ENCODE peak calls at places on chromosomes 2 and 18, in six cellular contexts. L is cardiac muscle cell, R is psoas muscle, O is sigmoid colon, N is uterus, W is DND-41. F is an unnamed sample. For H3K4me1, the result is how much of the 10 kb centered on the place peaks cover.

GRCh38 chr2:238941262-238941792 is 93.4 kb downstream of the TWIST2 start:
- DNase-seq in L (no peak), R (no peak), O (no peak), N (no peak), W (no peak), F (no peak)

GRCh38 chr2:98334439-98335078 is 11.7 kb upstream of the CNGA3 start:
- DNase-seq in L (peak), R (no peak), O (no peak), N (no peak), W (no peak), F (no peak)

GRCh38 chr2:23430263-23430662 is 45.3 kb downstream of the KLHL29 start:
- DNase-seq in L (peak), R (no peak), O (no peak), N (no peak), W (no peak), F (no peak)

GRCh38 chr2:212546669-212547068 is 8.1 kb upstream of the ERBB4 start:
- DNase-seq in L (no peak), R (no peak), O (no peak), N (no peak), W (no peak), F (no peak)

GRCh38 chr18:39274535-39274934 is 1708.9 kb upstream of the CELF4 start:
- DNase-seq in L (peak), R (no peak), O (no peak), N (no peak), W (no peak), F (no peak)

GRCh38 chr18:57767259-57768050 is 35.7 kb downstream of the ATP8B1 start:
- DNase-seq in L (no peak), R (peak), O (no peak), N (no peak), W (no peak), F (no peak)

GRCh38 chr2:234881413-234882241 is 70.2 kb upstream of the SH3BP4 start:
- DNase-seq in L (peak), R (peak), O (peak), N (peak), W (peak), F (peak)

GRCh38 chr18:13587001-13587400 is 139.4 kb downstream of the FAM210A start:
- DNase-seq in L (no peak), R (no peak), O (no peak), N (no peak), W (no peak), F (no peak)

GRCh38 chr2:19881221-19881620 is 20.6 kb downstream of the TTC32 start:
- DNase-seq in L (no peak), R (no peak), O (no peak), N (no peak), W (no peak), F (no peak)

GRCh38 chr2:88281302-88282217 is 111.4 kb downstream of the THNSL2 start:
- DNase-seq in L (no peak), R (no peak), O (no peak), N (no peak), W (no peak), F (no peak)

GRCh38 chr2:165793161-165793778 is 777 bp downstream of the GALNT3 start:
- DNase-seq in L (no peak), R (no peak), O (no peak), N (no peak), W (no peak), F (no peak)

GRCh38 chr2:38598200-38598990 is 4.3 kb downstream of the HNRNPLL start:
- DNase-seq in L (no peak), R (no peak), O (no peak), N (no peak), W (no peak), F (no peak)

GRCh38 chr18:43622024-43622423 is 344.7 kb upstream of the SYT4 start:
- DNase-seq in L (no peak), R (no peak), O (no peak), N (no peak), W (no peak), F (no peak)

GRCh38 chr2:239724851-239725550 is 300.1 kb downstream of the NDUFA10 start:
- DNase-seq in L (no peak), R (no peak), O (peak), N (peak), W (no peak), F (no peak)

GRCh38 chr2:71045841-71046495 is 22.5 kb upstream of the NAGK start:
- DNase-seq in L (no peak), R (no peak), O (no peak), N (no peak), W (no peak), F (no peak)

GRCh38 chr18:9886005-9886348 is 204 bp downstream of the TXNDC2 start:
- DNase-seq in L (no peak), R (no peak), O (no peak), N (no peak), W (no peak), F (no peak)

GRCh38 chr2:18284331-18284730 is 276.1 kb downstream of the RDH14 start:
- DNase-seq in L (peak), R (no peak), O (no peak), N (no peak), W (no peak), F (no peak)

GRCh38 chr2:69932596-69932922 is 17.6 kb downstream of the MXD1 start:
- DNase-seq in L (no peak), R (no peak), O (no peak), N (no peak), W (no peak), F (no peak)

GRCh38 chr2:69934614-69934908 is 19.7 kb downstream of the MXD1 start:
- DNase-seq in L (no peak), R (no peak), O (no peak), N (no peak), W (no peak), F (no peak)

GRCh38 chr2:69931832-69932595 is 17.1 kb downstream of the MXD1 start:
- DNase-seq in L (no peak), R (no peak), O (no peak), N (no peak), W (no peak), F (no peak)

GRCh38 chr2:69933839-69934613 is 19.1 kb downstream of the MXD1 start:
- DNase-seq in L (peak), R (no peak), O (no peak), N (no peak), W (no peak), F (peak)

DNA sequence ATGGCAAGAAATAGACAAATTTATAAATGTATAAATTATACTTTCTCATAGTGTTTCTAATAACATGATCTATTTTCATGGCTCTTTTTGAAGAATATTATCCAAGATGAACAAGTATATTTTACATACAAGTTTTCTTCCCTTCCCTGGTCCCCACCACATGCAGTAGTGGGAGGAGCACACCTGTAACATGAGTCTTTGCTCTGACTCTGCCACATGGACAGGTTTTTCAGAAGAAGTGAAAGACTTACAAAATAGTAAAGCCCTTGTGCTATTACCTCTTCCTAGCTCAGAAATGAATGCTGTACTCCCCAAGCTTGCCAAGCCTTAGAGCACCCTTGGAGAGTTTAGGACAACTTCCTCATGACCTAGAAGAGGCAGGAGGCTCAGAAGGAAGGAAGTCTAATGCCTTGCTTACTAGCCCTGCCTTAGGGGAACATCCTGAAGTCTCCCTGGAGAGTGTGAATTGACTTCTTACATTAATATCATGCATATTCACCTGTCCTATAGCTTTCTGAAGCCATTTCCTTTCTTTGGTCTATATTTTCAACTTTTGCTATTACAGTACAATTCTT is 18.4 kb downstream of the MXD1 start:
- DNase-seq in L (no peak), R (no peak), O (no peak), N (no peak), W (no peak), F (no peak)
- H3K27ac ChIP-seq in L (no peak), R (no peak), O (no peak), N (no peak), W (no peak), F (peak)

GRCh38 chr18:27363918-27364317 is 178.8 kb upstream of the CHST9 start:
- DNase-seq in L (peak), R (no peak), O (no peak), N (no peak), W (no peak), F (no peak)
- TF ChIP-seq CTCF in L (peak), R (peak), O (no peak), N (no peak), W (peak), F (no peak)

GRCh38 chr2:160367887-160368286 is 125.7 kb downstream of the RBMS1 start:
- DNase-seq in L (peak), R (peak), O (no peak), N (no peak), W (peak), F (no peak)
- H3K4me1 ChIP-seq in L (half or more), R (half or more), O (half or more), N (under half), W (under half), F (half or more)

GRCh38 chr18:31497404-31497710 is 620 bp upstream of the DSG2 start:
- DNase-seq in L (no peak), R (no peak), O (no peak), N (no peak), W (no peak), F (no peak)
- H3K27ac ChIP-seq in L (peak), R (no peak), O (peak), N (no peak), W (no peak), F (no peak)

DNA sequence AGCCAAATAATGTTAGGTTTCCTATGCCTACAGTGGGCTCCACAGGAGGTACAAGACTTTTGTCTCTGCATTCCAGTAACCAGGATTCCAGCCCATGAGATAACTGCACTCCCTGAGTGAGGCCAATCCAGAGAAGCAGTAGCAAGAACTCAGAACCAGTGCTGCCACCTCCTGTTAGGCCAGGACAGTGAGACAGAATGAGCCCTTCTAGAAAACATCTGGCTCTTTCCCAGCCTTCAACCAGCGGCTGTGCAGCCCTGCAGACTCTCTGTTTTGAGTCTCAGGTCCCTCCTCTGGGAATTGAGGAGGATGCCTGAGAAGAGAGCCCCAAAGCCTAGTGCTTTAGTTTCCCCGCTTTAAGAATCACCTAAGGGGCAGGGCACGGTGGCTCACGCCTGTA is 44.2 kb downstream of the ARID5A start:
- DNase-seq in L (peak), R (no peak), O (no peak), N (no peak), W (no peak), F (no peak)
- TF ChIP-seq CTCF in L (peak), R (no peak), O (no peak), N (no peak), W (no peak), F (no peak)

DNA sequence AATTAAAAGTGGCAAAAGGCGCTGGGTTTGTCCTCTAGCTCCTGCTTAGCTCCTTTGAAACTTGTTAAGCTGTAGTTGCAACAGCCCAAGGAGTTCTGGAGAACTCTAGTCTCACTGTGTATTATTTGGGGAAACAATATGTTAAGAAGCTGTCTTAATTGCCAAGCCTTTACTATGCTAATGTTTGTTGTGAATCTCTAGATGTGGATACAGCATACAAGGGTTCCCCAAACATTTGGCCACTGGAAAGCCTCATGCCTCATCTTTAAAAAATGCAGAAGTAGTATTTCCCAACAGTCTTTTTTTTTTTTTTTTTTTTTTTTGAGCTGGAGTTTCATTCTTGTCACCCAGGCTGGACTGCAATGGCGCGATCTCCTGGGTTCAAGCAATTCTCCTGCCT is 236.7 kb downstream of the PRKCE start:
- DNase-seq in L (peak), R (no peak), O (no peak), N (no peak), W (no peak), F (no peak)
- H3K4me1 ChIP-seq in L (half or more), R (under half), O (half or more), N (under half), W (under half), F (under half)

GRCh38 chr2:95031076-95031725 is 5.7 kb downstream of the MAL start:
- DNase-seq in L (no peak), R (no peak), O (no peak), N (no peak), W (no peak), F (no peak)
- H3K27ac ChIP-seq in L (no peak), R (no peak), O (no peak), N (no peak), W (peak), F (no peak)

F was measured in thoracic aorta.